ENCODE peak calls at places on chromosomes 5 and 9, in eight cellular contexts. Z, S, H, Y, F, B, G and T are unnamed samples.

GRCh38 chr5:4339949-4340348 is 744.3 kb downstream of the IRX1 start:
- DNase-seq in Z (no peak), S (no peak), H (no peak), Y (no peak), F (no peak), B (no peak), G (no peak), T (no peak)

GRCh38 chr5:28014779-28015178 is 976.4 kb upstream of the CDH9 start:
- DNase-seq in Z (no peak), S (no peak), H (no peak), Y (no peak), F (no peak), B (peak; percentile 25), G (no peak), T (no peak)

GRCh38 chr9:15191358-15191757 is 115.7 kb downstream of the TTC39B start:
- DNase-seq in Z (no peak), S (no peak), H (no peak), Y (no peak), F (no peak), B (no peak), G (no peak), T (no peak)

GRCh38 chr5:126234563-126235195 is 188.5 kb upstream of the GRAMD2B start:
- DNase-seq in Z (no peak), S (no peak), H (no peak), Y (no peak), F (no peak), B (no peak), G (no peak), T (no peak)

GRCh38 chr5:172059661-172060100 is 53.2 kb upstream of the FBXW11 start:
- DNase-seq in Z (no peak), S (no peak), H (no peak), Y (no peak), F (no peak), B (no peak), G (no peak), T (no peak)

GRCh38 chr9:33081128-33081851 is 4.8 kb upstream of the SMU1 start:
- DNase-seq in Z (peak; percentile 28), S (peak; percentile 73), H (no peak), Y (no peak), F (peak; percentile 74), B (peak; percentile 49), G (peak; percentile 68), T (peak; percentile 42)

GRCh38 chr5:169307648-169308047 is 6.7 kb upstream of the SLIT3 start:
- DNase-seq in Z (no peak), S (no peak), H (no peak), Y (no peak), F (no peak), B (no peak), G (no peak), T (no peak)

GRCh38 chr5:131163315-131164119 is 1.5 kb downstream of the HINT1 start:
- DNase-seq in Z (no peak), S (no peak), H (no peak), Y (no peak), F (no peak), B (no peak), G (no peak), T (no peak)

GRCh38 chr5:179865471-179866240 is 7.0 kb upstream of the MRNIP start:
- DNase-seq in Z (no peak), S (no peak), H (no peak), Y (no peak), F (no peak), B (no peak), G (no peak), T (no peak)

GRCh38 chr5:147168578-147169327 is 66.1 kb upstream of the STK32A start:
- DNase-seq in Z (no peak), S (no peak), H (no peak), Y (no peak), F (no peak), B (no peak), G (no peak), T (no peak)

GRCh38 chr5:71865202-71865601 is 146.1 kb downstream of the CARTPT start:
- DNase-seq in Z (no peak), S (no peak), H (no peak), Y (no peak), F (no peak), B (peak; percentile 10), G (no peak), T (no peak)

GRCh38 chr5:160280384-160281090 is 31.8 kb downstream of the CCNJL start:
- DNase-seq in Z (no peak), S (peak; percentile 73), H (no peak), Y (no peak), F (peak; percentile 72), B (no peak), G (no peak), T (no peak)

GRCh38 chr9:116207371-116208111 is 54.0 kb downstream of the PAPPA start:
- DNase-seq in Z (no peak), S (no peak), H (no peak), Y (no peak), F (no peak), B (no peak), G (no peak), T (no peak)

GRCh38 chr5:2817031-2817603 is 65.6 kb upstream of the IRX2 start:
- DNase-seq in Z (no peak), S (no peak), H (no peak), Y (no peak), F (no peak), B (no peak), G (no peak), T (no peak)

GRCh38 chr5:100647461-100648230 is 112.5 kb downstream of the FAM174A start:
- DNase-seq in Z (peak; percentile 43), S (no peak), H (peak; percentile 61), Y (no peak), F (peak; percentile 88), B (peak; percentile 51), G (peak; percentile 78), T (peak; percentile 6)

GRCh38 chr5:95870105-95870672 is 47.7 kb upstream of the GLRX start:
- DNase-seq in Z (no peak), S (no peak), H (no peak), Y (no peak), F (no peak), B (no peak), G (no peak), T (no peak)

GRCh38 chr5:93845376-93845775 is 104.0 kb upstream of the POU5F2 start:
- DNase-seq in Z (no peak), S (no peak), H (no peak), Y (no peak), F (no peak), B (no peak), G (no peak), T (no peak)

GRCh38 chr9:69758981-69759477 is 782 bp downstream of the PTAR1 start:
- DNase-seq in Z (no peak), S (no peak), H (no peak), Y (no peak), F (no peak), B (no peak), G (no peak), T (no peak)

GRCh38 chr9:69759478-69760277 is at the start of gene PTAR1:
- DNase-seq in Z (peak; percentile 93), S (peak; percentile 74), H (peak; percentile 92), Y (peak; percentile 54), F (peak; percentile 93), B (peak; percentile 92), G (peak; percentile 90), T (peak; percentile 86)

GRCh38 chr9:69755205-69755604 is 4.6 kb downstream of the PTAR1 start:
- DNase-seq in Z (no peak), S (no peak), H (no peak), Y (no peak), F (no peak), B (no peak), G (no peak), T (no peak)

GRCh38 chr9:69760278-69760610 is 433 bp upstream of the PTAR1 start:
- DNase-seq in Z (no peak), S (no peak), H (no peak), Y (no peak), F (no peak), B (no peak), G (no peak), T (no peak)

GRCh38 chr9:69758001-69758730 is 1.6 kb downstream of the PTAR1 start:
- DNase-seq in Z (no peak), S (no peak), H (no peak), Y (no peak), F (no peak), B (no peak), G (no peak), T (no peak)
- H3K4me1 ChIP-seq in Z (peaks cover 62% of the 10 kb centered on the region), S (no peaks in the 10 kb centered on the region), H (peaks cover 28% of the 10 kb centered on the region), Y (peaks cover 37% of the 10 kb centered on the region), F (no peaks in the 10 kb centered on the region), B (peaks cover 15% of the 10 kb centered on the region), G (no peaks in the 10 kb centered on the region), T (peaks cover 39% of the 10 kb centered on the region)

DNA sequence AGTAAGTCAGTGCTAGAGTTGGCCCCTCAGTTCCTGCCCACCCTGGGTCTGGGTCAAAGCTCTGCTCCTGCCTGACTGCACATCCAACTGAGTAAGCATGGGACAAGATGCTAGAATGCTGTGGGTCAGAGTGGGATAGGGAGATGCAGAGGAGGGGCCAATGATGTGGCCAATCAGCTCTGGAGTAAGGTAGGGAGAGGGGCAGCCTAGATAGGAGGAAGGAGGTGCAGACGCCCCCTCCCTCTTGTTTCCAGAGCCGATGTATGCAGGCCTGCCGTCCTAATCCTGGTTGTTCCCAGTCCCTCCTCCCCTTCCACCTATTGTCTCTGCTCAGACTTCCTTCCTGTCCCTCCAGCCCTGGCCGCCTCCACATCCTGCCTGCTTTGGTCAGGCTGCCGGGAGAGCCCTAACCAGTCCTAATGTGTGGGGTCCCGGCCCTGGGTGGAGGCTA is 1.3 kb downstream of the ARAP3 start:
- DNase-seq in Z (peak; percentile 67), S (no peak), H (peak; percentile 68), Y (no peak), F (peak; percentile 40), B (peak; percentile 46), G (no peak), T (no peak)
- H3K4me3 ChIP-seq in Z (peak overlapping the region; percentile 75), S (no peak overlapping the region), H (peak overlapping the region; percentile 60), Y (peak overlapping the region; percentile 77), F (no peak overlapping the region), B (peak overlapping the region; percentile 68), G (peak overlapping the region; percentile 1), T (peak overlapping the region; percentile 47)

GRCh38 chr9:81656004-81656403 is 33.3 kb downstream of the TLE1 start:
- DNase-seq in Z (no peak), S (no peak), H (no peak), Y (peak; percentile 25), F (no peak), B (no peak), G (peak; percentile 31), T (no peak)

GRCh38 chr9:81653240-81653639 is 36.1 kb downstream of the TLE1 start:
- DNase-seq in Z (no peak), S (no peak), H (no peak), Y (no peak), F (no peak), B (no peak), G (no peak), T (no peak)

GRCh38 chr9:81661339-81661738 is 28.0 kb downstream of the TLE1 start:
- DNase-seq in Z (no peak), S (no peak), H (no peak), Y (no peak), F (peak; percentile 36), B (no peak), G (no peak), T (no peak)

GRCh38 chr9:81652058-81652457 is 37.3 kb downstream of the TLE1 start:
- DNase-seq in Z (no peak), S (no peak), H (no peak), Y (no peak), F (no peak), B (no peak), G (no peak), T (no peak)

GRCh38 chr9:81656871-81657337 is 32.4 kb downstream of the TLE1 start:
- DNase-seq in Z (no peak), S (no peak), H (no peak), Y (no peak), F (no peak), B (no peak), G (no peak), T (no peak)
- H3K4me1 ChIP-seq in Z (peaks cover 10% of the 10 kb centered on the region), S (peaks cover 5% of the 10 kb centered on the region), H (no peaks in the 10 kb centered on the region), Y (peaks cover 44% of the 10 kb centered on the region), F (no peaks in the 10 kb centered on the region), B (peaks cover 16% of the 10 kb centered on the region), G (peaks cover 5% of the 10 kb centered on the region), T (peaks cover 75% of the 10 kb centered on the region)

GRCh38 chr5:1444361-1445189 is 665 bp downstream of the SLC6A3 start:
- DNase-seq in Z (no peak), S (no peak), H (no peak), Y (no peak), F (no peak), B (no peak), G (no peak), T (no peak)
- H3K4me3 ChIP-seq in Z (peak overlapping the region; percentile 44), S (no peak overlapping the region), H (peak overlapping the region; percentile 24), Y (peak overlapping the region; percentile 45), F (no peak overlapping the region), B (no peak overlapping the region), G (no peak overlapping the region), T (no peak overlapping the region)